ENCODE peak calls at places on chromosomes 5 and 9, in five cellular contexts. S, P, I, O and X are unnamed samples.

GRCh38 chr5:89213584-89213983 is 330.6 kb upstream of the MEF2C start:
- DNase-seq in S (peak; percentile 13), O (no peak), P (no peak), I (no peak), X (no peak)

GRCh38 chr9:127854169-127854833 is at the start of gene ENG:
- DNase-seq in P (no peak), S (no peak), I (peak; percentile 82), O (peak; percentile 84), X (peak; percentile 44)

GRCh38 chr9:87750726-87751125 is 24.8 kb downstream of the CTSL start:
- DNase-seq in P (no peak), S (no peak), O (no peak), I (no peak), X (no peak)

GRCh38 chr5:173035904-173036707 is 20.0 kb upstream of the CREBRF start:
- DNase-seq in P (no peak), I (peak; percentile 39), S (no peak), O (no peak), X (no peak)

GRCh38 chr9:95773061-95773433 is 102.4 kb upstream of the ERCC6L2 start:
- DNase-seq in S (no peak), O (no peak), P (no peak), I (no peak), X (no peak)

GRCh38 chr5:135382131-135382530 is 16.9 kb downstream of the MACROH2A1 start:
- DNase-seq in I (no peak), P (no peak), S (no peak), O (no peak), X (no peak)

GRCh38 chr5:116771466-116772151 is 197.0 kb upstream of the SEMA6A start:
- DNase-seq in I (no peak), S (no peak), P (no peak), O (no peak), X (peak; percentile 6)

GRCh38 chr5:169084775-169085566 is 216.0 kb downstream of the SLIT3 start:
- DNase-seq in P (no peak), I (peak; percentile 48), O (no peak), S (no peak), X (peak; percentile 29)

GRCh38 chr9:136786451-136786850 is 4.7 kb upstream of the TMEM141 start:
- DNase-seq in O (no peak), S (no peak), P (no peak), I (no peak), X (no peak)

GRCh38 chr9:78026947-78027346 is 4.7 kb downstream of the GNAQ start:
- DNase-seq in O (no peak), P (no peak), S (no peak), I (no peak), X (no peak)

GRCh38 chr5:96963267-96963666 is 27.4 kb downstream of the LNPEP start:
- DNase-seq in P (no peak), O (no peak), S (no peak), I (peak; percentile 76), X (no peak)

GRCh38 chr5:16225927-16226326 is 46.3 kb upstream of the MARCHF11 start:
- DNase-seq in S (no peak), O (no peak), I (no peak), P (no peak), X (no peak)
- TF ChIP-seq CTCF in S (no peak), O (no peak), I (no peak), P (no peak), X (no peak)

DNA sequence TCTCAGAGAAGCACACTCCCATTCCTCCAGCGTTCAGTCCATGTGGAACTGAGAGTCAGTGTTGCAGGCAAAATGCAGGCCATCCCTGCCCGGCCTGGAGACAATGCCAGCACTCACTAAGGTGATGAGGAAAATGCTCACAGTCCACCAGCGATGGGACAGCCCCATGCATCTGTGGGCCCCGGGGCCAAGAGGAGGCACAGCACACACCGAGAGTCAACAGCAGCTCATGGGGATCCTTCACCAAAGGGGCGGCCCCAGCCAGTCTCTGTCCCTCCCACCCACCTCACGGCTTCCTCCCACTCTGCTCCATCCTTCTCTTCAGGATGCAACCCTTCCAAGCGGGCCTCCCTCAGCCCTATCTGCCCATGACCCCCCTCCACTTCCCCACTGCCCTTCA is 6.2 kb downstream of the SEMA4D start:
- DNase-seq in I (peak; percentile 43), P (no peak), S (no peak), O (no peak), X (no peak)
- TF ChIP-seq CTCF in I (no peak), P (no peak), S (no peak), O (no peak), X (no peak)

DNA sequence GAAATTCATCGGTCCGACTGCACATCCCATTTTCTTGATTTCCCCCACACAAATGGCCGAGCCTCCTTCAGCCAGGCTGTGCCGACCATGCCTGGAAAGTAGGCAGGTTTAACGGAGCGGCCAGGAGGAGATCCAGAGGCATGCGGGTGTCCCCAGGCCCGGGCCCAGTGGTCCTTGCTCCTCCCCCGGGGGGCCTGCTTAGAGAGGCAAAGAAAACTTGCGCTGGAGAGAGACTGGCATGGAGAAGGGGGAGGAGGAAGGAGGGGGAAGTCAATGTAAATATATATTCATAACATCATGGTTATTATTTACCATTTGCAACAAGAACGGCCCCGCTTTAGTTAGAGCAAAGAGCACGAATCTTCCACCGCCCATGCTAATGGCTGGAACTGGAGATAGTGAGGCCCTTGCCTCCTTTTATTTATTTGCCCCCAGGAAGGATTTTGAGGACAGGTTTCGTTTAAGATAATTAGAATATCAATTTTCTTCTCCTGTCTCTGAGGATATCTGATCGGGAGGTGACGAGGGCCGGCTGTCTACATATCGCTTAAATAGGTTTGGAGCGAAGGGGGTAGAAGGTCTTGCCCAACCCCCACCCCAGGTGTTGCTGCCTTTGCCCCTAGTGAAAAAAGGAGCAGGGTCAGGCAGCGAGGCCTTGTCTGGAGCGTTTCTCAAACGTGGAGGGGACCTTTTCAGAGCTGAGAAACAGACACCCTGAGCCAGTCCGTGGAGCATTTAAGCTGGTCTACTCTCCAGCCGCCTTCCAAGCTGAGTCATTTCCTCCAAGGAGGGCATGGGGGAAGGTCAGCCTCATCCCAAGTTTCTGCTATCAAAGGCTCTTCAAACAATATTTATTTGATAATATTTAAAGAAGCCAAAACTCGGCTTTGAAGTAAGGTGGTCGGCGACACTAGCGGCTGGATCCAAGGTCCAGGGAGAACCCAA is 2.5 kb downstream of the BARHL1 start:
- DNase-seq in P (no peak), S (no peak), O (no peak), I (no peak), X (no peak)
- TF ChIP-seq CTCF in P (no peak), S (no peak), O (no peak), I (no peak), X (no peak)

DNA sequence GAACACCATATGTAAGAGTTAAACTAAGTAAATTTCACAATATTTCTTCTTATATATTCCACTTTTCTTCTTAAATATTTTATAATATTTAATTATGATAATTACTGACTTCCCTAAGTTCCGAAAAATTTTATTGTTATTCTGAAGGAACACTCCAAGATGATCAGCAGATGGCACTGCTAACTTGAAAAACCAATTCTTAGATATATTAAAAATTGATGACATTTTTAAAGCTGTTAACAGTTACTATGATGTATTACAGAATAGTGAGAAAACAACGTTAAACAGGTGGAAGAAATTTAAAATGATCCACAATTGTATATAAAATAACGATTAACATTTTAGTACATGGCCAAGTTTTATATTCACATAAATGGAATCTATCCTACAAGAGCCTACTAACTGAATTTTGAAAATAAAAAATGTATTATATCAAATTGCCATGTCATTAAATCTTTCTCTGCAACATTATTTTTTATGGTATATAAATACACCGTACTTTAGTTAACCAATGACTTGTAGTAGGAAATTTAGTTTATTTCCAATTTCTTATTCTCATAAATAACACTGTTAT is 30.1 kb upstream of the MUSK start:
- DNase-seq in S (no peak), P (no peak), I (no peak), O (no peak), X (no peak)
- TF ChIP-seq CTCF in S (peak; percentile 47), P (no peak), I (peak; percentile 28), O (no peak), X (no peak)

GRCh38 chr9:107734231-107735014 is 244.9 kb upstream of the KLF4 start:
- DNase-seq in O (peak; percentile 61), I (peak; percentile 63), P (no peak), S (peak; percentile 80), X (no peak)
- TF ChIP-seq CTCF in O (no peak), I (no peak), P (no peak), S (peak; percentile 18), X (no peak)

DNA sequence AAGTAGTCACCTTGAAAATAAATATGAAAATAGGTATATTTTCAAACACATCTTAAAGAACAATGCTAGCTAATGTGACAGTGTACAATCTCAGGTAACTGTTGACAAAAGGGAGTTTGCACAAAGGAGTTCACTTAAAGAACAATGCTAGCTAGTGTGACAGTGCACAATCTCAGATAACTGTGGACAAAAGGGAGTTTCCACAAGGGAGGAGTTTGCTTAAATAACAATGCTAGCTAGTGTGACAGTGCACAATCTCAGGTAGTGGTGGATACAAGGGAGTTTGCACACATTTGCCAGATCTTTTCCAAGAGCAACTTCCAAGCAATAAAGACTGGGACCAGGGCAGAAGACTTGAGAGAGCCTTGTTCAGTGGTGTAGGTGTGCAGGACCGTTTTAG is 442.9 kb upstream of the FTMT start:
- DNase-seq in P (no peak), S (no peak), O (no peak), I (no peak), X (no peak)
- TF ChIP-seq CTCF in P (no peak), S (no peak), O (no peak), I (no peak), X (no peak)

GRCh38 chr5:22889714-22890113 is 36.6 kb upstream of the CDH12 start:
- DNase-seq in S (no peak), I (no peak), P (no peak), O (no peak), X (no peak)
- TF ChIP-seq CTCF in S (no peak), I (no peak), P (no peak), O (no peak), X (no peak)

GRCh38 chr5:171913987-171914273 is 92.5 kb downstream of the FBXW11 start:
- DNase-seq in S (no peak), O (no peak), I (no peak), P (no peak), X (no peak)
- TF ChIP-seq CTCF in S (no peak), O (no peak), I (no peak), P (no peak), X (no peak)

GRCh38 chr5:81209386-81209785 is 23.7 kb upstream of the CKMT2 start:
- DNase-seq in O (no peak), I (no peak), P (no peak), S (no peak), X (no peak)

GRCh38 chr5:81208904-81209303 is 24.2 kb upstream of the CKMT2 start:
- DNase-seq in O (no peak), P (no peak), I (no peak), S (no peak), X (no peak)

GRCh38 chr5:81205058-81205457 is 28.1 kb upstream of the CKMT2 start:
- DNase-seq in O (no peak), S (no peak), I (no peak), P (no peak), X (no peak)

GRCh38 chr5:81204205-81204604 is 28.9 kb upstream of the CKMT2 start:
- DNase-seq in O (no peak), S (no peak), I (no peak), P (no peak), X (no peak)

GRCh38 chr5:81207009-81207408 is 26.1 kb upstream of the CKMT2 start:
- DNase-seq in P (no peak), O (no peak), S (no peak), I (no peak), X (no peak)
- TF ChIP-seq CTCF in P (no peak), O (no peak), S (peak; percentile 38), I (no peak), X (no peak)